ENCODE peak calls at places on chromosome 15, in seven cellular contexts. One of them, this sample, is unnamed.
A peak's percentile ranks its signal among the peaks of the same experiment; 100 is the strongest.

GRCh38 chr15:63765338-63765737 is 68.4 kb downstream of the HERC1 start:
- DNase-seq in fibroblast of lung: no peak
- DNase-seq in ovary: no peak
- DNase-seq in A549: no peak
- DNase-seq in pancreas: no peak
- DNase-seq in endothelial cell of umbilical vein: no peak
- DNase-seq in heart left ventricle: no peak
- DNase-seq in this sample: no peak

GRCh38 chr15:82680200-82681102 is 29.2 kb downstream of the AP3B2 start:
- DNase-seq in fibroblast of lung: no peak
- DNase-seq in ovary: peak; percentile 62
- DNase-seq in A549: peak; percentile 67
- DNase-seq in pancreas: peak; percentile 87
- DNase-seq in endothelial cell of umbilical vein: no peak
- DNase-seq in heart left ventricle: no peak
- DNase-seq in this sample: no peak

GRCh38 chr15:79849789-79850188 is 47.0 kb downstream of the MTHFS start:
- DNase-seq in fibroblast of lung: peak; percentile 21
- DNase-seq in ovary: no peak
- DNase-seq in A549: peak; percentile 25
- DNase-seq in pancreas: no peak
- DNase-seq in endothelial cell of umbilical vein: peak; percentile 40
- DNase-seq in heart left ventricle: no peak
- DNase-seq in this sample: no peak

GRCh38 chr15:70486451-70487379 is 276.6 kb downstream of the UACA start:
- DNase-seq in fibroblast of lung: peak; percentile 97
- DNase-seq in ovary: no peak
- DNase-seq in A549: no peak
- DNase-seq in pancreas: no peak
- DNase-seq in endothelial cell of umbilical vein: no peak
- DNase-seq in heart left ventricle: no peak
- DNase-seq in this sample: no peak

GRCh38 chr15:27692438-27692837 is 406.7 kb downstream of the OCA2 start:
- DNase-seq in fibroblast of lung: no peak
- DNase-seq in ovary: no peak
- DNase-seq in A549: no peak
- DNase-seq in pancreas: no peak
- DNase-seq in endothelial cell of umbilical vein: no peak
- DNase-seq in heart left ventricle: no peak
- DNase-seq in this sample: no peak

GRCh38 chr15:69782809-69783208 is 314.9 kb downstream of the TLE3 start:
- DNase-seq in fibroblast of lung: no peak
- DNase-seq in ovary: no peak
- DNase-seq in A549: no peak
- DNase-seq in pancreas: no peak
- DNase-seq in endothelial cell of umbilical vein: no peak
- DNase-seq in heart left ventricle: no peak
- DNase-seq in this sample: no peak

GRCh38 chr15:75532413-75533250 is 46.5 kb downstream of the PTPN9 start:
- DNase-seq in fibroblast of lung: peak; percentile 64
- DNase-seq in ovary: peak; percentile 60
- DNase-seq in A549: peak; percentile 64
- DNase-seq in pancreas: peak; percentile 35
- DNase-seq in endothelial cell of umbilical vein: peak; percentile 91
- DNase-seq in heart left ventricle: peak; percentile 70
- DNase-seq in this sample: peak; percentile 59

GRCh38 chr15:36632196-36632595 is 52.8 kb downstream of the CDIN1 start:
- DNase-seq in fibroblast of lung: peak; percentile 76
- DNase-seq in ovary: no peak
- DNase-seq in A549: no peak
- DNase-seq in pancreas: no peak
- DNase-seq in endothelial cell of umbilical vein: no peak
- DNase-seq in heart left ventricle: no peak
- DNase-seq in this sample: no peak

GRCh38 chr15:57538822-57539221 is 52.9 kb upstream of the MYZAP start:
- DNase-seq in fibroblast of lung: no peak
- DNase-seq in ovary: no peak
- DNase-seq in A549: no peak
- DNase-seq in pancreas: no peak
- DNase-seq in endothelial cell of umbilical vein: no peak
- DNase-seq in heart left ventricle: no peak
- DNase-seq in this sample: no peak

GRCh38 chr15:48966595-48967301 is 3.0 kb upstream of the SHC4 start:
- DNase-seq in fibroblast of lung: peak; percentile 89
- DNase-seq in ovary: no peak
- DNase-seq in A549: no peak
- DNase-seq in pancreas: no peak
- DNase-seq in endothelial cell of umbilical vein: no peak
- DNase-seq in heart left ventricle: no peak
- DNase-seq in this sample: no peak

GRCh38 chr15:44222478-44222877 is 27.4 kb upstream of the FRMD5 start:
- DNase-seq in fibroblast of lung: peak; percentile 15
- DNase-seq in ovary: no peak
- DNase-seq in A549: no peak
- DNase-seq in pancreas: no peak
- DNase-seq in endothelial cell of umbilical vein: peak; percentile 59
- DNase-seq in heart left ventricle: no peak
- DNase-seq in this sample: no peak

GRCh38 chr15:27906802-27907201 is 192.3 kb downstream of the OCA2 start:
- DNase-seq in fibroblast of lung: no peak
- DNase-seq in ovary: no peak
- DNase-seq in A549: no peak
- DNase-seq in pancreas: no peak
- DNase-seq in endothelial cell of umbilical vein: no peak
- DNase-seq in heart left ventricle: no peak
- DNase-seq in this sample: no peak

GRCh38 chr15:70281261-70281810 is 183.6 kb upstream of the TLE3 start:
- DNase-seq in fibroblast of lung: no peak
- DNase-seq in ovary: no peak
- DNase-seq in A549: no peak
- DNase-seq in pancreas: no peak
- DNase-seq in endothelial cell of umbilical vein: no peak
- DNase-seq in heart left ventricle: no peak
- DNase-seq in this sample: no peak

GRCh38 chr15:70469651-70470555 is 293.5 kb downstream of the UACA start:
- DNase-seq in fibroblast of lung: no peak
- DNase-seq in ovary: no peak
- DNase-seq in A549: no peak
- DNase-seq in pancreas: no peak
- DNase-seq in endothelial cell of umbilical vein: no peak
- DNase-seq in heart left ventricle: no peak
- DNase-seq in this sample: no peak

GRCh38 chr15:51649659-51650521 is 27.3 kb upstream of the DMXL2 start:
- DNase-seq in fibroblast of lung: peak; percentile 59
- DNase-seq in ovary: no peak
- DNase-seq in A549: peak; percentile 75
- DNase-seq in pancreas: peak; percentile 37
- DNase-seq in endothelial cell of umbilical vein: peak; percentile 81
- DNase-seq in heart left ventricle: peak; percentile 24
- DNase-seq in this sample: no peak

GRCh38 chr15:64985382-64986033 is 4.2 kb downstream of the SPG21 start:
- DNase-seq in fibroblast of lung: no peak
- DNase-seq in ovary: no peak
- DNase-seq in A549: no peak
- DNase-seq in pancreas: no peak
- DNase-seq in endothelial cell of umbilical vein: peak; percentile 41
- DNase-seq in heart left ventricle: no peak
- DNase-seq in this sample: no peak

GRCh38 chr15:92074646-92075045 is 221.1 kb downstream of the SLCO3A1 start:
- DNase-seq in fibroblast of lung: peak; percentile 58
- DNase-seq in ovary: no peak
- DNase-seq in A549: no peak
- DNase-seq in pancreas: no peak
- DNase-seq in endothelial cell of umbilical vein: no peak
- DNase-seq in heart left ventricle: peak; percentile 44
- DNase-seq in this sample: no peak

GRCh38 chr15:77851086-77851485 is 218.4 kb upstream of the LINGO1 start:
- DNase-seq in fibroblast of lung: no peak
- DNase-seq in ovary: no peak
- DNase-seq in A549: no peak
- DNase-seq in pancreas: no peak
- DNase-seq in endothelial cell of umbilical vein: no peak
- DNase-seq in heart left ventricle: no peak
- DNase-seq in this sample: no peak

GRCh38 chr15:77852241-77853007 is 219.7 kb upstream of the LINGO1 start:
- DNase-seq in fibroblast of lung: no peak
- DNase-seq in ovary: no peak
- DNase-seq in A549: no peak
- DNase-seq in pancreas: no peak
- DNase-seq in endothelial cell of umbilical vein: no peak
- DNase-seq in heart left ventricle: no peak
- DNase-seq in this sample: peak; percentile 65

GRCh38 chr15:77853910-77854309 is 221.2 kb upstream of the LINGO1 start:
- DNase-seq in fibroblast of lung: no peak
- DNase-seq in ovary: no peak
- DNase-seq in A549: no peak
- DNase-seq in pancreas: no peak
- DNase-seq in endothelial cell of umbilical vein: no peak
- DNase-seq in heart left ventricle: no peak
- DNase-seq in this sample: no peak

GRCh38 chr15:77851696-77852095 is 219.0 kb upstream of the LINGO1 start:
- DNase-seq in fibroblast of lung: no peak
- DNase-seq in ovary: no peak
- DNase-seq in A549: no peak
- DNase-seq in pancreas: no peak
- DNase-seq in endothelial cell of umbilical vein: no peak
- DNase-seq in heart left ventricle: no peak
- DNase-seq in this sample: peak; percentile 39

DNA sequence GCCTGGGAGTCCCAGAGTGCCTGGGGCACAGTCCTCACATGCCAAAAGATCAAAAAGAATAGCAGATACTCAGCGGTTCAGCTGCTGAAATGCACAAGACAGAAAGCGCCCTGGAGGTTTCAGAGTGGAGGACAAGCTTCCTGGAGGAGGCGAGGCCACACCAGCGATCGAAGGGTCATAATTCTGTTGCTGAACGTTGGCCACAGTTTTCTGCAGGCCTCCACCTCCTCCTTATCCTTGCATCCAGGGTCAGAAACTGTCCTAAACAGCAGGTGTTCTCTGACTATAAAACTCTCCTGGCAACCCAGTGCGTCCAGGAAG is 220.3 kb upstream of the LINGO1 start:
- DNase-seq in fibroblast of lung: no peak
- DNase-seq in ovary: no peak
- DNase-seq in A549: no peak
- DNase-seq in pancreas: no peak
- DNase-seq in endothelial cell of umbilical vein: no peak
- DNase-seq in heart left ventricle: no peak
- DNase-seq in this sample: no peak
- H3K4me1 ChIP-seq in fibroblast of lung: no peaks in the 10 kb centered on the region
- H3K4me1 ChIP-seq in ovary: no peaks in the 10 kb centered on the region
- H3K4me1 ChIP-seq in A549: no peaks in the 10 kb centered on the region
- H3K4me1 ChIP-seq in pancreas: no peaks in the 10 kb centered on the region
- H3K4me1 ChIP-seq in endothelial cell of umbilical vein: no peaks in the 10 kb centered on the region
- H3K4me1 ChIP-seq in heart left ventricle: no peaks in the 10 kb centered on the region
- H3K4me1 ChIP-seq in this sample: no peaks in the 10 kb centered on the region

GRCh38 chr15:41585140-41586047 is 26.4 kb downstream of the TYRO3 start:
- DNase-seq in fibroblast of lung: peak; percentile 61
- DNase-seq in ovary: peak; percentile 68
- DNase-seq in A549: peak; percentile 35
- DNase-seq in pancreas: peak; percentile 67
- DNase-seq in endothelial cell of umbilical vein: peak; percentile 73
- DNase-seq in heart left ventricle: peak; percentile 43
- DNase-seq in this sample: peak; percentile 84
- H3K27ac ChIP-seq in fibroblast of lung: no peak overlapping the region
- H3K27ac ChIP-seq in ovary: peak overlapping the region; percentile 95
- H3K27ac ChIP-seq in A549: peak overlapping the region; percentile 76
- H3K27ac ChIP-seq in pancreas: peak overlapping the region; percentile 75
- H3K27ac ChIP-seq in endothelial cell of umbilical vein: no peak overlapping the region
- H3K27ac ChIP-seq in heart left ventricle: peak overlapping the region; percentile 77
- H3K27ac ChIP-seq in this sample: no peak overlapping the region

GRCh38 chr15:66275352-66275751 is 18.0 kb upstream of the DIS3L start:
- DNase-seq in fibroblast of lung: no peak
- DNase-seq in ovary: no peak
- DNase-seq in A549: no peak
- DNase-seq in pancreas: no peak
- DNase-seq in endothelial cell of umbilical vein: no peak
- DNase-seq in heart left ventricle: no peak
- DNase-seq in this sample: no peak

GRCh38 chr15:66270932-66271331 is 17.4 kb upstream of the MEGF11 start:
- DNase-seq in fibroblast of lung: no peak
- DNase-seq in ovary: no peak
- DNase-seq in A549: no peak
- DNase-seq in pancreas: no peak
- DNase-seq in endothelial cell of umbilical vein: no peak
- DNase-seq in heart left ventricle: no peak
- DNase-seq in this sample: no peak

GRCh38 chr15:66264853-66265252 is 11.3 kb upstream of the MEGF11 start:
- DNase-seq in fibroblast of lung: no peak
- DNase-seq in ovary: no peak
- DNase-seq in A549: no peak
- DNase-seq in pancreas: no peak
- DNase-seq in endothelial cell of umbilical vein: no peak
- DNase-seq in heart left ventricle: no peak
- DNase-seq in this sample: no peak

DNA sequence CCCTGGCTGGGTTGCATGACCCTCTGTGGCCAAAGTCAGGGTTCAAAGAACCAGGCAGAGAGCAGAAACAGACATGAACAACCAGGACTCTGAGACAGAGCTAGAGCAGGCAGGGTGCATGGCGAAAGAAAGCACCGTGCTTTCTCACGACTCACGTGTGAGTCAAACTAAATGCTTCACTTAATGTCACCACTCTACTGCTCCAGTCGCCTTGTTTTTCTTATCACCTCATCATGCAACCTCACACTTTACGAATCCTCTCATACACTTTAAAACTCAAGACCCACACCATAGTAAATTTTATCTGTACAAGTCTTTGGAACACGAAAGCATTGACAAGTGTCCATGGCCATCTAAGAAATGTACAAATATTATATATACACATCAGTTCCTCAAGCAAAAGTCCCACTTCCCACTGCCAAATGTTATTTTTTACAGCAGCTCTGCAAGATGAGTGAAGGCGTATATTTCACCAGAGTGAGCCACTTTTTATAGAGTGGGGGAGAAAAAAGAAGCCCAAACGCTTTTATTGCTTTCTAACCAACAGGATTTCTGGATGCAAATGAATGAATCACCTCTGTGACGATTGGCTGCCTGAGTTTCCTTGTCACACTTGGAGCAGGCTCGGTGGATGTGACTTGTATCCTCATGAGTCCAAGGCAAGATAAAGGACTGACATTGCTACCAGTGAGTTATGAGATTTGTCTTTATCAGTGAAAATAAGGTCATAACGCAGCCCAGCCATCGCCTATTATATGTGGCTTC is 16.0 kb upstream of the MEGF11 start:
- DNase-seq in fibroblast of lung: peak; percentile 71
- DNase-seq in ovary: no peak
- DNase-seq in A549: no peak
- DNase-seq in pancreas: no peak
- DNase-seq in endothelial cell of umbilical vein: peak; percentile 55
- DNase-seq in heart left ventricle: no peak
- DNase-seq in this sample: no peak
- H3K4me3 ChIP-seq in fibroblast of lung: no peak overlapping the region
- H3K4me3 ChIP-seq in ovary: no peak overlapping the region
- H3K4me3 ChIP-seq in A549: no peak overlapping the region
- H3K4me3 ChIP-seq in pancreas: no peak overlapping the region
- H3K4me3 ChIP-seq in endothelial cell of umbilical vein: no peak overlapping the region
- H3K4me3 ChIP-seq in heart left ventricle: no peak overlapping the region
- H3K4me3 ChIP-seq in this sample: no peak overlapping the region

DNA sequence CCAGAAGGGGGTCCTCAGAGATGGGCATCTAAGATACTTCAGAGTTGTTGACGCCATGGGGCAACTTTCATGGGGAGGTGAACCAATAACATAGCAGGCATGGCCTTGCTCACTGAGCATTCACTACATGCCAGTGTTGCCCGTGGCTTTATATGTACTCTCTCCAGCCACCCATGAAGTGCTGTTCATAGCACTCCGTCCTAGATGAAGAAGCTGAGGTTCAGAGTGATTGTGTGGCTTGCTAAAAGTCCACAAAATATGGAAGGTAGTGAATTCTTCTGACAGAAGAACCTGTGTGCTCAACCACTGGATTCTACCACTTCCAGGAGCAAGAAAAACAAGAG is 9.8 kb upstream of the SEMA4B start:
- DNase-seq in fibroblast of lung: no peak
- DNase-seq in ovary: no peak
- DNase-seq in A549: no peak
- DNase-seq in pancreas: no peak
- DNase-seq in endothelial cell of umbilical vein: no peak
- DNase-seq in heart left ventricle: no peak
- DNase-seq in this sample: no peak
- H3K4me1 ChIP-seq in fibroblast of lung: peaks cover 9% of the 10 kb centered on the region
- H3K4me1 ChIP-seq in ovary: peaks cover 19% of the 10 kb centered on the region
- H3K4me1 ChIP-seq in A549: peaks cover 58% of the 10 kb centered on the region
- H3K4me1 ChIP-seq in pancreas: peaks cover 61% of the 10 kb centered on the region
- H3K4me1 ChIP-seq in endothelial cell of umbilical vein: no peaks in the 10 kb centered on the region
- H3K4me1 ChIP-seq in heart left ventricle: peaks cover 72% of the 10 kb centered on the region
- H3K4me1 ChIP-seq in this sample: no peaks in the 10 kb centered on the region

This sample was measured in aorta.